ENCODE peak calls at places on chromosomes 1 and 21, in nine cellular contexts. D, W, M, B, G, J, N, T and Q are unnamed samples.

GRCh38 chr1:48616710-48617109 is 144.7 kb upstream of the SPATA6 start:
- DNase-seq in M (no peak), G (no peak), T (no peak), N (no peak), W (no peak), D (no peak), J (no peak), B (no peak), Q (no peak)

GRCh38 chr1:225860860-225861441 is 21.2 kb downstream of the TMEM63A start:
- DNase-seq in B (no peak), M (no peak), N (no peak), J (no peak), G (no peak), W (no peak), D (no peak), T (no peak), Q (no peak)

GRCh38 chr1:229597877-229598276 is 28.0 kb downstream of the TAF5L start:
- DNase-seq in W (no peak), D (no peak), G (no peak), J (no peak), M (no peak), N (no peak), B (no peak), T (no peak), Q (no peak)

GRCh38 chr1:236315092-236315491 is 33.3 kb upstream of the ERO1B start:
- DNase-seq in T (no peak), B (no peak), J (no peak), W (no peak), D (no peak), G (no peak), M (no peak), N (no peak), Q (no peak)

GRCh38 chr1:103783944-103784377 is 34.3 kb downstream of the AMY1C start:
- DNase-seq in J (no peak), W (no peak), M (no peak), G (no peak), D (no peak), T (no peak), B (no peak), N (no peak), Q (no peak)

GRCh38 chr1:21855257-21856096 is 43.4 kb downstream of the LDLRAD2 start:
- DNase-seq in W (no peak), G (no peak), D (no peak), B (no peak), M (no peak), N (no peak), J (no peak), T (no peak), Q (no peak)

GRCh38 chr1:43879414-43879813 is 54.2 kb upstream of the ARTN start:
- DNase-seq in G (no peak), M (no peak), B (no peak), D (no peak), N (no peak), W (no peak), J (no peak), T (no peak), Q (no peak)

GRCh38 chr1:211135342-211135950 is 1.5 kb upstream of the KCNH1 start:
- DNase-seq in B (peak; percentile 30), T (no peak), W (peak; percentile 80), N (no peak), M (peak; percentile 38), J (no peak), G (peak; percentile 85), D (no peak), Q (peak; percentile 61)

GRCh38 chr1:11862890-11863289 is 4.1 kb upstream of the NPPB start:
- DNase-seq in D (no peak), M (no peak), J (no peak), B (no peak), N (no peak), W (no peak), T (no peak), G (no peak), Q (no peak)

GRCh38 chr1:26922201-26922729 is 722 bp downstream of the NUDC start:
- DNase-seq in M (no peak), W (no peak), G (no peak), D (no peak), B (no peak), T (no peak), J (no peak), N (no peak), Q (no peak)

GRCh38 chr1:210292276-210292851 is 36.3 kb upstream of the HHAT start:
- DNase-seq in N (peak; percentile 56), D (peak; percentile 26), T (no peak), J (peak; percentile 21), G (no peak), W (peak; percentile 88), B (no peak), M (no peak), Q (no peak)

GRCh38 chr1:230550428-230550827 is 91.9 kb upstream of the COG2 start:
- DNase-seq in J (no peak), M (no peak), T (no peak), B (no peak), N (no peak), D (no peak), W (no peak), G (no peak), Q (no peak)

GRCh38 chr1:23957096-23957495 is 2.5 kb upstream of the PNRC2 start:
- DNase-seq in G (no peak), T (no peak), N (no peak), W (peak; percentile 87), B (no peak), J (no peak), D (no peak), M (peak; percentile 70), Q (no peak)

GRCh38 chr1:76160225-76160624 is 85.7 kb downstream of the ST6GALNAC3 start:
- DNase-seq in J (no peak), D (no peak), N (no peak), T (no peak), G (no peak), W (no peak), M (no peak), B (no peak), Q (no peak)

GRCh38 chr1:228669401-228669695 is 65.9 kb upstream of the RHOU start:
- DNase-seq in N (no peak), G (no peak), J (no peak), T (no peak), M (no peak), B (no peak), D (no peak), W (no peak), Q (no peak)

GRCh38 chr1:198950036-198950435 is 311.2 kb downstream of the PTPRC start:
- DNase-seq in J (no peak), T (no peak), W (no peak), N (no peak), B (no peak), M (no peak), G (no peak), D (no peak), Q (no peak)

GRCh38 chr1:205275133-205275532 is 46.4 kb downstream of the NUAK2 start:
- DNase-seq in T (no peak), J (no peak), D (no peak), N (no peak), W (peak; percentile 85), M (peak; percentile 98), B (peak; percentile 71), G (no peak), Q (no peak)

GRCh38 chr1:165288301-165289120 is 68.0 kb downstream of the LMX1A start:
- DNase-seq in B (no peak), G (no peak), D (no peak), T (no peak), N (no peak), W (no peak), M (peak; percentile 36), J (no peak), Q (no peak)

GRCh38 chr21:33924079-33924765 is 8.6 kb upstream of the ATP5PO start:
- DNase-seq in T (peak; percentile 93), N (peak; percentile 92), B (peak; percentile 83), D (peak; percentile 96), M (peak; percentile 36), J (peak; percentile 71), W (peak; percentile 90), G (peak; percentile 91), Q (peak; percentile 66)

GRCh38 chr1:203127672-203128611 is at the start of gene ADORA1:
- DNase-seq in M (peak; percentile 8), J (no peak), N (peak; percentile 72), T (no peak), D (no peak), B (no peak), W (peak; percentile 77), G (peak; percentile 80), Q (no peak)

GRCh38 chr21:14251336-14251735 is 35.4 kb downstream of the RBM11 start:
- DNase-seq in T (no peak), W (no peak), N (no peak), G (peak; percentile 22), D (no peak), M (no peak), B (no peak), J (no peak), Q (no peak)

GRCh38 chr1:8027748-8028631 is 1.9 kb upstream of the ERRFI1 start:
- DNase-seq in J (no peak), G (no peak), T (no peak), D (no peak), N (no peak), B (no peak), W (no peak), M (no peak), Q (peak; percentile 93)

GRCh38 chr21:38610573-38611251 is 112.4 kb upstream of the ERG start:
- DNase-seq in G (no peak), N (no peak), T (no peak), B (no peak), D (no peak), W (no peak), J (no peak), M (no peak), Q (no peak)

GRCh38 chr1:170200665-170201397 is 55.1 kb downstream of the NTMT2 start:
- DNase-seq in J (no peak), T (no peak), D (no peak), M (no peak), W (no peak), G (no peak), B (no peak), N (no peak), Q (no peak)

GRCh38 chr21:15441999-15442398 is 287.8 kb upstream of the USP25 start:
- DNase-seq in G (no peak), D (no peak), N (no peak), B (no peak), M (no peak), T (no peak), W (no peak), J (no peak), Q (no peak)

GRCh38 chr21:35573472-35574389 is 486.6 kb downstream of the SETD4 start:
- DNase-seq in N (no peak), G (no peak), B (no peak), J (no peak), T (no peak), M (no peak), W (no peak), D (no peak), Q (no peak)

GRCh38 chr21:31318971-31319370 is 25.1 kb downstream of the TIAM1 start:
- DNase-seq in B (no peak), J (no peak), N (no peak), T (no peak), G (no peak), W (no peak), D (no peak), M (no peak), Q (no peak)

GRCh38 chr1:203512830-203513578 is 19.1 kb downstream of the OPTC start:
- DNase-seq in N (peak; percentile 61), G (no peak), J (peak; percentile 48), D (peak; percentile 55), M (no peak), T (no peak), B (peak; percentile 50), W (peak; percentile 32), Q (peak; percentile 79)

GRCh38 chr1:159941139-159941866 is 4.1 kb downstream of the IGSF9 start:
- DNase-seq in W (no peak), N (peak; percentile 8), D (no peak), J (no peak), G (no peak), B (no peak), M (no peak), T (no peak), Q (no peak)

GRCh38 chr1:246705368-246705767 is 18.8 kb upstream of the SCCPDH start:
- DNase-seq in B (no peak), D (no peak), W (peak; percentile 67), J (no peak), M (no peak), T (no peak), N (no peak), G (no peak), Q (no peak)

GRCh38 chr1:156282143-156282478 is 514 bp downstream of the SMG5 start:
- DNase-seq in B (no peak), J (no peak), T (no peak), W (peak; percentile 73), M (no peak), G (no peak), D (no peak), N (no peak), Q (no peak)